ENCODE peak calls at places on chromosomes 1 and 21, in five cellular contexts. K, G, A, I and N are unnamed samples.

GRCh38 chr1:22320703-22321344 is 130.8 kb upstream of the ZBTB40 start:
- DNase-seq in G (no peak), I (no peak), K (peak), A (no peak), N (no peak)

GRCh38 chr1:230948301-230948700 is 30.4 kb downstream of the TTC13 start:
- DNase-seq in A (no peak), K (no peak), G (no peak), I (no peak), N (no peak)

GRCh38 chr1:169046671-169047070 is 59.8 kb upstream of the ATP1B1 start:
- DNase-seq in K (no peak), A (no peak), I (no peak), G (no peak), N (no peak)

GRCh38 chr1:115558275-115558674 is 83.5 kb upstream of the VANGL1 start:
- DNase-seq in A (no peak), K (no peak), G (no peak), I (no peak), N (no peak)

GRCh38 chr1:34163792-34164509 is 1.1 kb downstream of the CSMD2 start:
- DNase-seq in G (no peak), A (peak), K (no peak), I (peak), N (peak)

GRCh38 chr1:41523981-41524675 is 39.6 kb upstream of the EDN2 start:
- DNase-seq in A (no peak), G (no peak), K (no peak), I (no peak), N (no peak)

GRCh38 chr1:184212649-184213314 is 161.3 kb downstream of the TSEN15 start:
- DNase-seq in G (peak), K (no peak), I (no peak), A (no peak), N (no peak)

GRCh38 chr1:59071289-59071688 is 225.6 kb upstream of the FGGY start:
- DNase-seq in I (no peak), G (no peak), K (no peak), A (no peak), N (no peak)

GRCh38 chr1:158024737-158025136 is 31.3 kb downstream of the KIRREL1 start:
- DNase-seq in I (no peak), A (no peak), G (no peak), K (no peak), N (no peak)

GRCh38 chr1:220420700-220421099 is 107.2 kb upstream of the MARK1 start:
- DNase-seq in K (no peak), G (no peak), I (no peak), A (no peak), N (no peak)

GRCh38 chr1:245599413-245600174 is 444.8 kb downstream of the KIF26B start:
- DNase-seq in K (no peak), A (no peak), G (no peak), I (no peak), N (no peak)

GRCh38 chr1:1250828-1251284 is 4.3 kb upstream of the C1QTNF12 start:
- DNase-seq in G (no peak), A (no peak), I (no peak), K (no peak), N (no peak)

GRCh38 chr21:16587671-16588379 is 858.0 kb downstream of the USP25 start:
- DNase-seq in I (no peak), A (no peak), K (peak), G (no peak), N (peak)

GRCh38 chr1:150146853-150147542 is 2.7 kb upstream of the PLEKHO1 start:
- DNase-seq in A (no peak), I (no peak), G (no peak), K (no peak), N (no peak)

GRCh38 chr1:48931571-48932251 is 155.0 kb upstream of the BEND5 start:
- DNase-seq in G (no peak), K (no peak), I (no peak), A (no peak), N (peak)

GRCh38 chr1:65392497-65392896 is 28.0 kb upstream of the LEPR start:
- DNase-seq in A (no peak), G (no peak), K (no peak), I (no peak), N (no peak)

GRCh38 chr1:244964112-244964971 is 100.0 kb upstream of the HNRNPU start:
- DNase-seq in G (peak), K (no peak), I (no peak), A (no peak), N (peak)